ENCODE peak calls at places on chromosomes 4 and X, in five cellular contexts. One of them, this sample, is unnamed.

GRCh38 chr4:185249105-185249504 is 39.7 kb downstream of the SNX25 start:
- DNase-seq in NCI-H524: no peak
- DNase-seq in activated B cell treated with CpG ODN at 0.5 μM for 24 hours: no peak
- DNase-seq in stimulated activated CD4-positive, alpha-beta T cell treated with anti-CD3 and anti-CD28 coated beads, Interleukin-2, amount 100 ng/mL, for 48 hours: no peak
- DNase-seq in frontal cortex: no peak
- DNase-seq in this sample: no peak

GRCh38 chr4:27145556-27145955 is 284.9 kb downstream of the STIM2 start:
- DNase-seq in activated B cell treated with CpG ODN at 0.5 μM for 24 hours: no peak
- DNase-seq in NCI-H524: no peak
- DNase-seq in stimulated activated CD4-positive, alpha-beta T cell treated with anti-CD3 and anti-CD28 coated beads, Interleukin-2, amount 100 ng/mL, for 48 hours: no peak
- DNase-seq in frontal cortex: no peak
- DNase-seq in this sample: no peak

GRCh38 chrX:151954730-151955129 is 19.7 kb downstream of the GABRE start:
- DNase-seq in NCI-H524: no peak
- DNase-seq in frontal cortex: no peak
- DNase-seq in activated B cell treated with CpG ODN at 0.5 μM for 24 hours: no peak
- DNase-seq in stimulated activated CD4-positive, alpha-beta T cell treated with anti-CD3 and anti-CD28 coated beads, Interleukin-2, amount 100 ng/mL, for 48 hours: no peak
- DNase-seq in this sample: no peak

GRCh38 chrX:155086202-155086840 is 15.0 kb downstream of the BRCC3 start:
- DNase-seq in frontal cortex: no peak
- DNase-seq in NCI-H524: peak; percentile 11
- DNase-seq in activated B cell treated with CpG ODN at 0.5 μM for 24 hours: no peak
- DNase-seq in stimulated activated CD4-positive, alpha-beta T cell treated with anti-CD3 and anti-CD28 coated beads, Interleukin-2, amount 100 ng/mL, for 48 hours: peak; percentile 29
- DNase-seq in this sample: no peak

GRCh38 chr4:152817331-152817730 is 37.6 kb downstream of the ARFIP1 start:
- DNase-seq in stimulated activated CD4-positive, alpha-beta T cell treated with anti-CD3 and anti-CD28 coated beads, Interleukin-2, amount 100 ng/mL, for 48 hours: no peak
- DNase-seq in frontal cortex: no peak
- DNase-seq in NCI-H524: no peak
- DNase-seq in activated B cell treated with CpG ODN at 0.5 μM for 24 hours: no peak
- DNase-seq in this sample: no peak

GRCh38 chr4:121923306-121923705 is 28.6 kb downstream of the TRPC3 start:
- DNase-seq in NCI-H524: no peak
- DNase-seq in activated B cell treated with CpG ODN at 0.5 μM for 24 hours: no peak
- DNase-seq in stimulated activated CD4-positive, alpha-beta T cell treated with anti-CD3 and anti-CD28 coated beads, Interleukin-2, amount 100 ng/mL, for 48 hours: no peak
- DNase-seq in frontal cortex: no peak
- DNase-seq in this sample: no peak

GRCh38 chr4:141411936-141412335 is 191.2 kb downstream of the ZNF330 start:
- DNase-seq in stimulated activated CD4-positive, alpha-beta T cell treated with anti-CD3 and anti-CD28 coated beads, Interleukin-2, amount 100 ng/mL, for 48 hours: no peak
- DNase-seq in frontal cortex: no peak
- DNase-seq in activated B cell treated with CpG ODN at 0.5 μM for 24 hours: no peak
- DNase-seq in NCI-H524: no peak
- DNase-seq in this sample: no peak

GRCh38 chrX:128807367-128807766 is 715.9 kb downstream of the SMARCA1 start:
- DNase-seq in frontal cortex: no peak
- DNase-seq in stimulated activated CD4-positive, alpha-beta T cell treated with anti-CD3 and anti-CD28 coated beads, Interleukin-2, amount 100 ng/mL, for 48 hours: no peak
- DNase-seq in NCI-H524: no peak
- DNase-seq in activated B cell treated with CpG ODN at 0.5 μM for 24 hours: no peak
- DNase-seq in this sample: no peak

GRCh38 chr4:24615977-24616376 is 31.6 kb upstream of the DHX15 start:
- DNase-seq in frontal cortex: no peak
- DNase-seq in activated B cell treated with CpG ODN at 0.5 μM for 24 hours: no peak
- DNase-seq in NCI-H524: no peak
- DNase-seq in stimulated activated CD4-positive, alpha-beta T cell treated with anti-CD3 and anti-CD28 coated beads, Interleukin-2, amount 100 ng/mL, for 48 hours: no peak
- DNase-seq in this sample: no peak

GRCh38 chr4:8342651-8343050 is 73.1 kb downstream of the HTRA3 start:
- DNase-seq in frontal cortex: no peak
- DNase-seq in stimulated activated CD4-positive, alpha-beta T cell treated with anti-CD3 and anti-CD28 coated beads, Interleukin-2, amount 100 ng/mL, for 48 hours: no peak
- DNase-seq in NCI-H524: peak; percentile 40
- DNase-seq in activated B cell treated with CpG ODN at 0.5 μM for 24 hours: no peak
- DNase-seq in this sample: no peak

GRCh38 chr4:78653655-78654054 is 102.1 kb downstream of the ANXA3 start:
- DNase-seq in activated B cell treated with CpG ODN at 0.5 μM for 24 hours: no peak
- DNase-seq in NCI-H524: peak; percentile 0
- DNase-seq in stimulated activated CD4-positive, alpha-beta T cell treated with anti-CD3 and anti-CD28 coated beads, Interleukin-2, amount 100 ng/mL, for 48 hours: no peak
- DNase-seq in frontal cortex: no peak
- DNase-seq in this sample: no peak

GRCh38 chr4:7546809-7547367 is 112.2 kb upstream of the PSAPL1 start:
- DNase-seq in activated B cell treated with CpG ODN at 0.5 μM for 24 hours: no peak
- DNase-seq in frontal cortex: no peak
- DNase-seq in NCI-H524: no peak
- DNase-seq in stimulated activated CD4-positive, alpha-beta T cell treated with anti-CD3 and anti-CD28 coated beads, Interleukin-2, amount 100 ng/mL, for 48 hours: no peak
- DNase-seq in this sample: no peak